ENCODE peak calls at places on chromosomes 12 and 14, in four cellular contexts. One of them, this sample, is unnamed.
A peak's percentile ranks its signal among the peaks of the same experiment; 100 is the strongest.

GRCh38 chr14:74902941-74903705 is 19.9 kb downstream of the RPS6KL1 start:
- DNase-seq in GM06990: no peak
- DNase-seq in lower leg skin: peak; percentile 48
- DNase-seq in hepatocyte: no peak
- DNase-seq in this sample: no peak

GRCh38 chr12:15662303-15662980 is 126.7 kb downstream of the EPS8 start:
- DNase-seq in GM06990: no peak
- DNase-seq in hepatocyte: peak; percentile 8
- DNase-seq in lower leg skin: no peak
- DNase-seq in this sample: no peak

GRCh38 chr12:112185093-112185923 is 59.9 kb downstream of the TRAFD1 start:
- DNase-seq in lower leg skin: no peak
- DNase-seq in hepatocyte: no peak
- DNase-seq in GM06990: no peak
- DNase-seq in this sample: no peak

GRCh38 chr14:91098591-91098990 is 15.3 kb upstream of the DGLUCY start:
- DNase-seq in lower leg skin: no peak
- DNase-seq in GM06990: no peak
- DNase-seq in hepatocyte: no peak
- DNase-seq in this sample: no peak

GRCh38 chr12:104175726-104176247 is 37.8 kb upstream of the NFYB start:
- DNase-seq in GM06990: no peak
- DNase-seq in lower leg skin: no peak
- DNase-seq in hepatocyte: no peak
- DNase-seq in this sample: no peak

GRCh38 chr14:22084393-22085281 is 411.0 kb upstream of the OR4E1 start:
- DNase-seq in hepatocyte: peak; percentile 77
- DNase-seq in lower leg skin: no peak
- DNase-seq in GM06990: peak; percentile 17
- DNase-seq in this sample: no peak

GRCh38 chr14:96136361-96136760 is 68.3 kb upstream of the BDKRB2 start:
- DNase-seq in GM06990: no peak
- DNase-seq in hepatocyte: peak; percentile 54
- DNase-seq in lower leg skin: no peak
- DNase-seq in this sample: no peak

GRCh38 chr14:80434574-80435321 is 223.4 kb upstream of the DIO2 start:
- DNase-seq in GM06990: no peak
- DNase-seq in hepatocyte: peak; percentile 7
- DNase-seq in lower leg skin: no peak
- DNase-seq in this sample: no peak

GRCh38 chr14:94373708-94374107 is 14.7 kb downstream of the SERPINA1 start:
- DNase-seq in GM06990: no peak
- DNase-seq in lower leg skin: peak; percentile 89
- DNase-seq in hepatocyte: no peak
- DNase-seq in this sample: no peak

GRCh38 chr14:40309124-40309523 is 876.9 kb upstream of the FBXO33 start:
- DNase-seq in lower leg skin: no peak
- DNase-seq in GM06990: no peak
- DNase-seq in hepatocyte: no peak
- DNase-seq in this sample: no peak

GRCh38 chr12:66776974-66777373 is 98.1 kb upstream of the GRIP1 start:
- DNase-seq in lower leg skin: no peak
- DNase-seq in hepatocyte: no peak
- DNase-seq in GM06990: peak; percentile 52
- DNase-seq in this sample: peak; percentile 18

GRCh38 chr12:27064397-27065342 is 17.7 kb downstream of the C12orf71 start:
- DNase-seq in GM06990: peak; percentile 53
- DNase-seq in hepatocyte: no peak
- DNase-seq in lower leg skin: no peak
- DNase-seq in this sample: peak; percentile 53

GRCh38 chr14:101561145-101561896 is at the start of gene DIO3:
- DNase-seq in hepatocyte: peak; percentile 89
- DNase-seq in lower leg skin: no peak
- DNase-seq in GM06990: no peak
- DNase-seq in this sample: no peak

GRCh38 chr12:84920331-84920730 is 7.7 kb upstream of the SLC6A15 start:
- DNase-seq in hepatocyte: no peak
- DNase-seq in GM06990: no peak
- DNase-seq in lower leg skin: no peak
- DNase-seq in this sample: no peak

GRCh38 chr14:53156238-53156637 is 3.1 kb upstream of the DDHD1 start:
- DNase-seq in lower leg skin: no peak
- DNase-seq in hepatocyte: no peak
- DNase-seq in GM06990: no peak
- DNase-seq in this sample: no peak

GRCh38 chr12:2044165-2044564 is 8.6 kb upstream of the CACNA1C start:
- DNase-seq in hepatocyte: no peak
- DNase-seq in lower leg skin: no peak
- DNase-seq in GM06990: no peak
- DNase-seq in this sample: no peak

GRCh38 chr14:72738181-72738611 is 155.7 kb downstream of the DPF3 start:
- DNase-seq in hepatocyte: no peak
- DNase-seq in GM06990: no peak
- DNase-seq in lower leg skin: peak; percentile 67
- DNase-seq in this sample: no peak

GRCh38 chr14:32004300-32004699 is 72.8 kb upstream of the ARHGAP5 start:
- DNase-seq in lower leg skin: no peak
- DNase-seq in hepatocyte: no peak
- DNase-seq in GM06990: no peak
- DNase-seq in this sample: no peak

GRCh38 chr14:58732387-58732786 is 94.6 kb downstream of the DACT1 start:
- DNase-seq in hepatocyte: no peak
- DNase-seq in GM06990: no peak
- DNase-seq in lower leg skin: no peak
- DNase-seq in this sample: no peak

GRCh38 chr14:97177016-97177415 is 379.8 kb downstream of the VRK1 start:
- DNase-seq in hepatocyte: peak; percentile 43
- DNase-seq in lower leg skin: no peak
- DNase-seq in GM06990: no peak
- DNase-seq in this sample: no peak

GRCh38 chr12:65998031-65998430 is 132.5 kb downstream of the LLPH start:
- DNase-seq in GM06990: no peak
- DNase-seq in lower leg skin: no peak
- DNase-seq in hepatocyte: no peak
- DNase-seq in this sample: no peak

GRCh38 chr12:49580572-49581535 is 12.9 kb upstream of the MCRS1 start:
- DNase-seq in hepatocyte: peak; percentile 92
- DNase-seq in GM06990: peak; percentile 34
- DNase-seq in lower leg skin: peak; percentile 82
- DNase-seq in this sample: peak; percentile 30

GRCh38 chr12:452667-453210 is 7.0 kb upstream of the B4GALNT3 start:
- DNase-seq in lower leg skin: no peak
- DNase-seq in GM06990: peak; percentile 73
- DNase-seq in hepatocyte: no peak
- DNase-seq in this sample: no peak
- TF ChIP-seq CTCF in lower leg skin: no peak
- TF ChIP-seq CTCF in GM06990: peak; percentile 77
- TF ChIP-seq CTCF in hepatocyte: no peak
- TF ChIP-seq CTCF in this sample: peak; percentile 66

DNA sequence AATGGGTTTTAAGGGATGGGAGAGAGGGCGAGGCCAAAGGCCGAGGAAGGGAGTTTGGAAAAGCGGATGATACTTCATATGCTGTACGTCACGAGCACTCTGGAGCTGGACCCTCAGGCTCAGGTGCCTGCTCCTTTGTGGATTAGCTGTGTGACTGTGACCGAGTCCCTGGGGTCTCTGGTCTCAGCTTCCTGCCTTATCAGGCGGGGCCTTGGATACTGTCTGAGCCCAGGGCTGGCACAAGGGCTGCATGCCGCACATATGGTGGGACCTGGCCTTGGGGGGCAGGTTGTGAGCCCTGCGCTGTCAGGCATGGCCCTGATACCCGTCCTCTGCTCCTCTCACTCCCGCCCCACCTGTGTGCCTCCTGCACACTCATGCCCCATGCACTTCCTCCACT is 95.3 kb downstream of the ADGRD1 start:
- DNase-seq in GM06990: no peak
- DNase-seq in lower leg skin: no peak
- DNase-seq in hepatocyte: no peak
- DNase-seq in this sample: no peak
- H3K4me3 ChIP-seq in GM06990: no peak overlapping the region
- H3K4me3 ChIP-seq in lower leg skin: no peak overlapping the region
- H3K4me3 ChIP-seq in hepatocyte: no peak overlapping the region
- H3K4me3 ChIP-seq in this sample: no peak overlapping the region

GRCh38 chr14:69247691-69248440 is 12.1 kb upstream of the GALNT16 start:
- DNase-seq in lower leg skin: no peak
- DNase-seq in hepatocyte: no peak
- DNase-seq in GM06990: no peak
- DNase-seq in this sample: no peak
- TF ChIP-seq CTCF in lower leg skin: no peak
- TF ChIP-seq CTCF in hepatocyte: peak; percentile 23
- TF ChIP-seq CTCF in GM06990: peak; percentile 14
- TF ChIP-seq CTCF in this sample: peak; percentile 25

GRCh38 chr12:118773956-118774723 is 207.2 kb upstream of the SRRM4 start:
- DNase-seq in lower leg skin: no peak
- DNase-seq in hepatocyte: no peak
- DNase-seq in GM06990: peak; percentile 3
- DNase-seq in this sample: no peak
- H3K4me3 ChIP-seq in lower leg skin: no peak overlapping the region
- H3K4me3 ChIP-seq in hepatocyte: no peak overlapping the region
- H3K4me3 ChIP-seq in GM06990: no peak overlapping the region
- H3K4me3 ChIP-seq in this sample: no peak overlapping the region

DNA sequence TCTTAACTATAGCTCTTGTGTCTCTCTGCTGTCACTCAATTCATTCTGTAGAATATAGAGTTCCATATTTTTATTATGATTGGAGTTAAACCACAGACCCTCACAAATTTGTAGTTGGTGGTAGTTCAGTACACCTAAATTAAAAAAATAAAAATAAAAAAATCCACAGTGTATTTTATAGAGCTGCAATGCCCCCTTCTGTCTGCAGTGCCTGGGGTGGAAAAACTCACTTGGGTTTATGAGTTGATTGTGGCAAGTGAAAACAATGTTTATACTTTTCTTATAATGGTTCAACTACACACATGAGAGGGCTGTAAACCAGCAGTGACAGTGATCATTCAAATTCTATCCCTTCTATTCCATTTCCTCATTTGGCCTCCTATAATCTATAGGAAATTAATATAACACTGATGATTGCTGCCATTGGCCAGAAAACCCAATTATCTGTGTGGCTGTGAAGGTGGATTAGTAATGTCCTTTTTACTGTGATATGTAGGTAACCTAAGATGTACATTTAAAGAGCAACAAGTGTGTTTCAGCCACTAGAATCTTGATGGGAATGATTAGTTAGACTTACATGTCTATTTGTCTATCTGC is 166.9 kb upstream of the LRIG3 start:
- DNase-seq in hepatocyte: peak; percentile 17
- DNase-seq in lower leg skin: no peak
- DNase-seq in GM06990: no peak
- DNase-seq in this sample: no peak
- TF ChIP-seq CTCF in hepatocyte: peak; percentile 64
- TF ChIP-seq CTCF in lower leg skin: no peak
- TF ChIP-seq CTCF in GM06990: peak; percentile 51
- TF ChIP-seq CTCF in this sample: no peak

GRCh38 chr14:65044596-65044959 is 57.7 kb downstream of the MAX start:
- DNase-seq in lower leg skin: no peak
- DNase-seq in hepatocyte: no peak
- DNase-seq in GM06990: no peak
- DNase-seq in this sample: no peak

GRCh38 chr14:65043893-65044595 is 57.3 kb downstream of the FNTB start:
- DNase-seq in lower leg skin: no peak
- DNase-seq in GM06990: no peak
- DNase-seq in hepatocyte: no peak
- DNase-seq in this sample: no peak

GRCh38 chr14:65042731-65043372 is 56.2 kb downstream of the FNTB start:
- DNase-seq in GM06990: peak; percentile 19
- DNase-seq in lower leg skin: peak; percentile 13
- DNase-seq in hepatocyte: no peak
- DNase-seq in this sample: no peak

GRCh38 chr14:65045011-65045410 is 57.3 kb downstream of the MAX start:
- DNase-seq in lower leg skin: no peak
- DNase-seq in GM06990: no peak
- DNase-seq in hepatocyte: no peak
- DNase-seq in this sample: no peak

GRCh38 chr14:65045691-65046090 is 56.6 kb downstream of the MAX start:
- DNase-seq in hepatocyte: no peak
- DNase-seq in GM06990: no peak
- DNase-seq in lower leg skin: no peak
- DNase-seq in this sample: no peak
- H3K4me3 ChIP-seq in hepatocyte: no peak overlapping the region
- H3K4me3 ChIP-seq in GM06990: no peak overlapping the region
- H3K4me3 ChIP-seq in lower leg skin: no peak overlapping the region
- H3K4me3 ChIP-seq in this sample: no peak overlapping the region

This sample was measured in GM12864.